ENCODE peak calls at places on chromosomes 3 and 15, in six cellular contexts. M is AG04450, P is IMR-90, H is lower lobe of right lung, G is ovary, K is heart right ventricle. I is an unnamed sample.

GRCh38 chr3:133799794-133800585 is 5.6 kb upstream of the SRPRB start:
- DNase-seq in M (no peak), P (peak; percentile 47), H (no peak), G (no peak), K (no peak), I (peak; percentile 42)

GRCh38 chr3:144148356-144148755 is 176.7 kb downstream of the DIPK2A start:
- DNase-seq in M (no peak), P (no peak), H (no peak), G (no peak), K (no peak), I (no peak)

GRCh38 chr3:185528481-185529009 is 23.8 kb downstream of the LIPH start:
- DNase-seq in M (no peak), P (no peak), H (no peak), G (no peak), K (no peak), I (no peak)

GRCh38 chr3:23671901-23672589 is 133.7 kb upstream of the UBE2E1 start:
- DNase-seq in M (no peak), P (no peak), H (peak; percentile 49), G (peak; percentile 39), K (no peak), I (peak; percentile 89)

GRCh38 chr15:92687183-92687582 is 31.6 kb upstream of the FAM174B start:
- DNase-seq in M (peak; percentile 11), P (no peak), H (no peak), G (no peak), K (no peak), I (no peak)

GRCh38 chr3:119630562-119631329 is 29.6 kb downstream of the POPDC2 start:
- DNase-seq in M (no peak), P (peak; percentile 83), H (no peak), G (no peak), K (no peak), I (no peak)

GRCh38 chr3:74613060-74613459 is 1.4 kb downstream of the CNTN3 start:
- DNase-seq in M (no peak), P (peak; percentile 31), H (no peak), G (no peak), K (no peak), I (no peak)

GRCh38 chr3:136546718-136547117 is 205.5 kb downstream of the STAG1 start:
- DNase-seq in M (no peak), P (peak; percentile 22), H (no peak), G (no peak), K (no peak), I (no peak)

GRCh38 chr3:108879915-108880314 is 57.3 kb downstream of the TRAT1 start:
- DNase-seq in M (no peak), P (no peak), H (no peak), G (no peak), K (no peak), I (no peak)

GRCh38 chr3:71240035-71240434 is 343.5 kb downstream of the FOXP1 start:
- DNase-seq in M (no peak), P (no peak), H (no peak), G (no peak), K (peak; percentile 23), I (no peak)

GRCh38 chr3:71241981-71242552 is 341.5 kb downstream of the FOXP1 start:
- DNase-seq in M (no peak), P (no peak), H (no peak), G (no peak), K (no peak), I (no peak)

GRCh38 chr3:71232895-71233294 is 350.6 kb downstream of the FOXP1 start:
- DNase-seq in M (no peak), P (no peak), H (no peak), G (no peak), K (no peak), I (no peak)

GRCh38 chr3:71238267-71238985 is 345.1 kb downstream of the FOXP1 start:
- DNase-seq in M (no peak), P (peak; percentile 16), H (no peak), G (no peak), K (no peak), I (no peak)

DNA sequence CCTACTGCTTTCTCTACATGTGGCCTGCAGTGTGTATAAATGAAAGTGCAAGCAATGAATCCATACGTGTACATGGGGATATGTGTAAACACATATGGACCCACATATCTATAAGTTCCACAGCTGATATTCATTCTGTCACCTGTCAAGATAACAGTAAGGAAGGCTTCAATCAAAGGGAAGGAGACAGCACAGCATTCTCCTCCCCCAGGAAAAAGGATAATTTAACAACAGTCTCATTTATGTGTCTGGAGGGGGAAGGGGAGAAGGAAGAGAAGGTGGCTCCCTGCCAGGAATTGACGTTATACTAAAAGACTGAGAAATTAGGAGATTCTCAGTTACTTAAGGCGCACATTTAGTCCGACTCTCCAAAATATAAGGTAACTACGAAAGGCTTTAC is 345.9 kb downstream of the FOXP1 start:
- DNase-seq in M (no peak), P (no peak), H (no peak), G (no peak), K (no peak), I (no peak)
- H3K27ac ChIP-seq in M (no peak overlapping the region), P (no peak overlapping the region), H (no peak overlapping the region), G (no peak overlapping the region), K (no peak overlapping the region), I (no peak overlapping the region)

DNA sequence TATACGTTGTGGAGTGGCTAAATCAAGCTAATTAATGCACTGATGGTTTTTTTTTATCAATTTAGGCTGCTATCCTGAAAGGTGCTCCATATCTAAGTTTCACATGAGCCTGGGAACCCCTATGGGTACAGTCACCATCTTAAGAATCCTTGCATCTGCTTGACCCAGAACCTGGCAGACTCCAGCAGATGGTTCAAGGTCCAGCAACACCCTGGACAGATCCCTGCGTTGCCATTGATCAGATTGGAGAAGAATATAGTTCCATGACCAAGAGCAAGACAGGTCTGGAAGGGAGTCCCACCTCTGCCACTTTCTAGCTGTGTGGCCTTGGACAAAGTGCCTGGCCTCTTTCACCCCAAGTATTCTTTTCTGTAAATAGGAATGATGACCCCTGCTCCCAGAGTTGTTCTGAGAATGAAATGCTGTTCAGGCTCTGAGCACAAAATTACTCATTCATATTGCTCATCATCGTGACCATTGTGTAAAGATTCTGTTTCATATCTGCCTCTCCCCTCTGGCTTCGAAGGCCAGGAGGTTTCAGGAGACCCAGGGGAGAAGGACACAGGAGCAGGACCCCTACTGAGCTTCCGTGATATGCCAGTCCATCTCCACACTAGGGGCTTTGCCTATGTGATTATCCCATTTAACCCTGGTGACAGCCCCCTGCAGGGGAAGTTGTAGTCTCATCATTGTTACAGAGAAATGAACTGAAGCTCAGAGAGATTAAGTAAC is 30.0 kb upstream of the TSEN2 start:
- DNase-seq in M (no peak), P (peak; percentile 42), H (no peak), G (no peak), K (no peak), I (no peak)
- TF ChIP-seq CTCF in M (no peak), P (no peak), H (no peak), G (no peak), K (no peak), I (no peak)

GRCh38 chr3:123346726-123347125 is 102.2 kb downstream of the ADCY5 start:
- DNase-seq in M (no peak), P (no peak), H (no peak), G (no peak), K (peak; percentile 68), I (no peak)
- H3K27ac ChIP-seq in M (no peak overlapping the region), P (no peak overlapping the region), H (no peak overlapping the region), G (no peak overlapping the region), K (peak overlapping the region; percentile 86), I (no peak overlapping the region)

GRCh38 chr3:146187334-146187950 is 26.5 kb upstream of the PLOD2 start:
- DNase-seq in M (no peak), P (peak; percentile 55), H (no peak), G (no peak), K (no peak), I (no peak)
- TF ChIP-seq CTCF in M (peak; percentile 72), P (peak; percentile 75), H (peak; percentile 50), G (peak; percentile 61), K (peak; percentile 51), I (peak; percentile 28)

DNA sequence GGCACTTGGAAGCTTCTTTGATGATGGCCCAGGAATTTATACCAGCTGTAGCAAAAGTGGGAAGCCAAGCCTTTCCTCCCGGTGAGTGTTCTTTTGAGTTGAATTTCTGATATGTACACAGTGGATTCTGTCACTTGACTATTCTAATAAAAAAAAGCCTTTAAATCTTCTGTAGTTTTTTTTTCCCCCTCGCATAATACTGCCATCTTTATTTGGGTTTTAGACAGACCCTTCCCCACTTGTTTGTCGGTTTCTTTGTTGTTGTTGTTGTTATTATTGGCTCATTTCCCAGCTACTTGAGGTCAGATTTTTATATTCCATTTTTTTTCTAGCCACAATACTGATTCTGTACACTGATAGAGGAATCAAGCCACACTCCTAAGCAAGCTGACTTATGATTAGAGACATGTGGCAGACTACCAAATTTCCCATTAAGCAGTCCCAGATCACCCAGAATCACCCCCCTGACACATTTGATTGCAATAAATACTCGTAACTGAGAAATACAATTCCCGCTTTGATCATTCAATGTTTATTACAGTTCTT is 122.4 kb upstream of the IL12A start:
- DNase-seq in M (no peak), P (no peak), H (no peak), G (no peak), K (no peak), I (no peak)
- H3K27ac ChIP-seq in M (no peak overlapping the region), P (no peak overlapping the region), H (no peak overlapping the region), G (no peak overlapping the region), K (peak overlapping the region; percentile 69), I (peak overlapping the region; percentile 32)